ENCODE peak calls at places on chromosome 7, in four cellular contexts. One of them, this sample, is unnamed. For H3K36me3, the result is how much of the 10 kb centered on the place peaks cover.

GRCh38 chr7:25777969-25778767 is 373.8 kb upstream of the NFE2L3 start:
- DNase-seq in neural progenitor cell: no peak
- DNase-seq in IMR-90: no peak
- DNase-seq in brain microvascular endothelial cell: no peak
- DNase-seq in this sample: no peak

GRCh38 chr7:23467731-23468720 is 2.3 kb downstream of the IGF2BP3 start:
- DNase-seq in neural progenitor cell: peak
- DNase-seq in brain microvascular endothelial cell: no peak
- DNase-seq in IMR-90: peak
- DNase-seq in this sample: peak

GRCh38 chr7:34486371-34486770 is 171.6 kb upstream of the NPSR1 start:
- DNase-seq in neural progenitor cell: no peak
- DNase-seq in brain microvascular endothelial cell: no peak
- DNase-seq in IMR-90: no peak
- DNase-seq in this sample: no peak

GRCh38 chr7:16066805-16067459 is 354.4 kb downstream of the CRPPA start:
- DNase-seq in IMR-90: no peak
- DNase-seq in neural progenitor cell: no peak
- DNase-seq in brain microvascular endothelial cell: no peak
- DNase-seq in this sample: no peak

GRCh38 chr7:116810267-116811116 is 51.9 kb upstream of the CAPZA2 start:
- DNase-seq in brain microvascular endothelial cell: no peak
- DNase-seq in IMR-90: no peak
- DNase-seq in neural progenitor cell: no peak
- DNase-seq in this sample: no peak

GRCh38 chr7:11203224-11203623 is 229.6 kb downstream of the PHF14 start:
- DNase-seq in neural progenitor cell: no peak
- DNase-seq in IMR-90: no peak
- DNase-seq in brain microvascular endothelial cell: no peak
- DNase-seq in this sample: no peak

GRCh38 chr7:17371656-17372524 is 73.4 kb downstream of the AHR start:
- DNase-seq in IMR-90: peak
- DNase-seq in neural progenitor cell: no peak
- DNase-seq in brain microvascular endothelial cell: peak
- DNase-seq in this sample: peak

GRCh38 chr7:134081695-134082094 is 45.4 kb upstream of the LRGUK start:
- DNase-seq in neural progenitor cell: no peak
- DNase-seq in IMR-90: no peak
- DNase-seq in brain microvascular endothelial cell: no peak
- DNase-seq in this sample: no peak

GRCh38 chr7:106947244-106947728 is 82.2 kb downstream of the PIK3CG start:
- DNase-seq in neural progenitor cell: peak
- DNase-seq in IMR-90: peak
- DNase-seq in brain microvascular endothelial cell: peak
- DNase-seq in this sample: peak

GRCh38 chr7:150520145-150520544 is 5.5 kb downstream of the GIMAP7 start:
- DNase-seq in neural progenitor cell: no peak
- DNase-seq in brain microvascular endothelial cell: no peak
- DNase-seq in IMR-90: no peak
- DNase-seq in this sample: no peak

GRCh38 chr7:2981103-2981480 is 62.6 kb downstream of the CARD11 start:
- DNase-seq in neural progenitor cell: no peak
- DNase-seq in IMR-90: no peak
- DNase-seq in brain microvascular endothelial cell: no peak
- DNase-seq in this sample: no peak

GRCh38 chr7:64515330-64515729 is 47.5 kb downstream of the ZNF680 start:
- DNase-seq in neural progenitor cell: no peak
- DNase-seq in IMR-90: no peak
- DNase-seq in brain microvascular endothelial cell: peak
- DNase-seq in this sample: no peak

GRCh38 chr7:136870799-136871487 is 2.5 kb downstream of the CHRM2 start:
- DNase-seq in neural progenitor cell: peak
- DNase-seq in IMR-90: no peak
- DNase-seq in brain microvascular endothelial cell: no peak
- DNase-seq in this sample: no peak

GRCh38 chr7:102434039-102434481 is 685 bp downstream of the ORAI2 start:
- DNase-seq in IMR-90: peak
- DNase-seq in brain microvascular endothelial cell: no peak
- DNase-seq in neural progenitor cell: no peak
- DNase-seq in this sample: no peak

GRCh38 chr7:88523645-88524044 is 217.0 kb upstream of the STEAP4 start:
- DNase-seq in neural progenitor cell: no peak
- DNase-seq in IMR-90: no peak
- DNase-seq in brain microvascular endothelial cell: no peak
- DNase-seq in this sample: no peak

DNA sequence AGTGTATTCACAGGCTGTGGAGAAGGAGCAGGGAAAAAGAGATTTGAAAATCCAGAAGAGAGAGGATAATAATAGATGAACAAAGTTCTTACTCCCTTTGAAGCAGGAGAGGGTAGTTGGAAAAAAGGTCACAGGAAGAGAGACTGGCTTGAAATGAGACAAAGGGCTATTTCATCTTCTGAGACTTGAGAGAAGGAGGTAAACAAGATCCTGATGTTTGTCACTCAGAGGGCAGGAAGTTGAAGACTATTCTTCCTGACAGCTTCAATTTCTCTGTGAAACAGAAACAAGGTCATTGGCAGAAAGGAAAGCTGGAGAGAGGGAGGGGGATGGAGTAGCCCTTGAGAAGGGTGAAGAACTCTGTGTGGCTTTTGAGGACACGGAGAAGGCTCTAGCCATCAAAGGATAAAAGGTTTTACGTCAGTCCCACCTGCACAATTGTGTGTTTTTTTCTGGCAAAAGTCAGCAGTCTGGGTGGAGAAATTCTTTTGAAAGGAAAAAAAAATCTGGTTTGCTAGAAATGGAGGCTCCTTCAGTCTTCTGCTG is 216.2 kb upstream of the STEAP4 start:
- DNase-seq in brain microvascular endothelial cell: no peak
- DNase-seq in IMR-90: no peak
- DNase-seq in neural progenitor cell: no peak
- DNase-seq in this sample: no peak
- H3K4me3 ChIP-seq in brain microvascular endothelial cell: no peak
- H3K4me3 ChIP-seq in IMR-90: no peak
- H3K4me3 ChIP-seq in neural progenitor cell: no peak
- H3K4me3 ChIP-seq in this sample: no peak

GRCh38 chr7:139663608-139664177 is 114.1 kb downstream of the HIPK2 start:
- DNase-seq in IMR-90: no peak
- DNase-seq in neural progenitor cell: no peak
- DNase-seq in brain microvascular endothelial cell: no peak
- DNase-seq in this sample: no peak
- H3K36me3 ChIP-seq in IMR-90: under half
- H3K36me3 ChIP-seq in neural progenitor cell: under half
- H3K36me3 ChIP-seq in brain microvascular endothelial cell: under half
- H3K36me3 ChIP-seq in this sample: under half

DNA sequence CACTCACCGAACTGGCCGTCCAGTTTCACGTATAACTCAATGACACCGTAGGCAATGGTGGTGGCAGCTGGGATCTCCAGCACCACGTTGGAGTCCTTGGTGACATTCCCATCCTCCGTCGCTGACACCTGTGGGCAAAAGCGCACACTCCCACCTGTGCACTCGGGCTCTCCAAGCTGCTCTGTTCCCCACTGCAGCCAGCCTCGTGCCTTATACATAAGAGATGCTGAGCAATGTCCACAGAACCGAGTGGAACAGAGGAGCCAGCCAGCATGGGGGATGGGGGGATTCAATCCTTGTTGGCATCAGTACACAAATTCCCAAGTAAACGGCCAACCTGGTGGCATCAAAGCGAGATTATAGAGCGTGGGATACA is 40.0 kb downstream of the GSDME start:
- DNase-seq in brain microvascular endothelial cell: no peak
- DNase-seq in IMR-90: no peak
- DNase-seq in neural progenitor cell: peak
- DNase-seq in this sample: no peak
- H3K4me3 ChIP-seq in brain microvascular endothelial cell: no peak
- H3K4me3 ChIP-seq in IMR-90: no peak
- H3K4me3 ChIP-seq in neural progenitor cell: no peak
- H3K4me3 ChIP-seq in this sample: no peak

GRCh38 chr7:156956733-156957132 is 7.2 kb downstream of the NOM1 start:
- DNase-seq in IMR-90: no peak
- DNase-seq in neural progenitor cell: no peak
- DNase-seq in brain microvascular endothelial cell: no peak
- DNase-seq in this sample: no peak
- H3K36me3 ChIP-seq in IMR-90: half or more
- H3K36me3 ChIP-seq in neural progenitor cell: under half
- H3K36me3 ChIP-seq in brain microvascular endothelial cell: half or more
- H3K36me3 ChIP-seq in this sample: under half

DNA sequence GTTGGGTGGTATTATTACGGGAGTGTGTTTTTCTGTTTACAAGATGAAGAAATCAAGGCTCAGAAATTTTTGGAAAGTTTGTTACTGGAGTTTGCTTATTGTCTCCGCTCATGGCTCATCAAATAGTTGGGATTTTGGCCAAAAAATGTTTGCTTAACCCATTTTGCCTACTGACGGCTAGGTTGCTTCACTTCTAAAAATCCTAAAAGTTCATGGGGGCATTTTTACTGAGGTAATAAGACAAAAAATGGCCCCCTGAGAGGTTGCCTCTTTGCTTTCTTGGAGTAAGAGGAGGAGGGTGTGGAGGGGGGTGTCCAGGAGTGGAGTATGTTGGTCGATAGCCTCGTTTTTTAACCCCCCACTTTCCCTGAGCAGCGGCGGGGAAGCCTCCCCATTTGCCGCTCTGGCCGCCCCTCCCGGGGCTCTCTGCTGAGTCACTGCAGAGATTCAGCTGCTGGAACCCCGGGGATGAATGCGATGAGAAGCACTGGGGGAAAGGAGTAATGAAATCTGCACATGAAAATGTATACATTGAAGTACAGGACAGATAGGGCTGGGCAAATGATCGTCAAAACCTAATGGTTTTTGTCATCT is 1.5 kb downstream of the MEST start:
- DNase-seq in IMR-90: peak
- DNase-seq in brain microvascular endothelial cell: no peak
- DNase-seq in neural progenitor cell: peak
- DNase-seq in this sample: no peak
- H3K4me3 ChIP-seq in IMR-90: peak
- H3K4me3 ChIP-seq in brain microvascular endothelial cell: peak
- H3K4me3 ChIP-seq in neural progenitor cell: peak
- H3K4me3 ChIP-seq in this sample: no peak

DNA sequence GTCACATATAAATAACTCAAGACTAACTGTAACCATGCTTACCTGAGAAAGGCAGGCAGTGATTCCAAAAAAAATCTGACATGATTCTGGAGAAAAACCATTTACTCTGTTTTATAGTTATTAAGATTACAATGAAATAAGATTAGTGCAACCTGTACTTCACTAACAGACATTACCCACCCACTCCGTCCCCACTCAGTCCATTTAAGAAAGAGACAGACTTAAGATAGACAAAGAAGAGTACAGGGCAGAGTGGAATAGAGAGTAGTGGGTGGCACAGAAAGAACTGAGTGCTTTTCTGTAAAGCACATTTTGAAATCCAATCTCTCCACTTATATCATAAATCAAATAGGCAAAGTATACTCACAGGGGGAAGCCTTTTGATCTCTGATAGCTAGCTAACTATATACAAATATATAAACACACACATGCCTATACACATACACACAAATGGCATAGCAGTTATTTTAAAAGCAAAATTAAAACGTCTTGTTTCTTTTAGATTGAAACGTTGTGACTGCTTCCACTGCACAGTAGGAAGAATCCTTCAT is 11.9 kb downstream of the PAXIP1 start:
- DNase-seq in brain microvascular endothelial cell: no peak
- DNase-seq in neural progenitor cell: no peak
- DNase-seq in IMR-90: no peak
- DNase-seq in this sample: no peak
- H3K36me3 ChIP-seq in brain microvascular endothelial cell: under half
- H3K36me3 ChIP-seq in neural progenitor cell: under half
- H3K36me3 ChIP-seq in IMR-90: under half
- H3K36me3 ChIP-seq in this sample: under half

This sample was measured in MG63.